ENCODE peak calls at places on chromosomes 12 and 14, in six cellular contexts. One of them, this sample, is unnamed.

GRCh38 chr14:79009286-79009685 is 839.1 kb downstream of the NRXN3 start:
- DNase-seq in LNCaP clone FGC: no peak
- DNase-seq in HT1080: no peak
- DNase-seq in NCI-H2081: no peak
- DNase-seq in MCF 10A: no peak
- DNase-seq in effector CD4-positive, alpha-beta T cell: no peak
- DNase-seq in this sample: no peak

GRCh38 chr12:77477907-77478533 is 352.7 kb upstream of the NAV3 start:
- DNase-seq in effector CD4-positive, alpha-beta T cell: no peak
- DNase-seq in NCI-H2081: no peak
- DNase-seq in LNCaP clone FGC: no peak
- DNase-seq in HT1080: no peak
- DNase-seq in MCF 10A: no peak
- DNase-seq in this sample: no peak

GRCh38 chr14:32588448-32589320 is 259.6 kb downstream of the AKAP6 start:
- DNase-seq in MCF 10A: peak
- DNase-seq in effector CD4-positive, alpha-beta T cell: no peak
- DNase-seq in LNCaP clone FGC: peak
- DNase-seq in HT1080: no peak
- DNase-seq in NCI-H2081: peak
- DNase-seq in this sample: peak

GRCh38 chr14:67426983-67427601 is 15.1 kb upstream of the PLEK2 start:
- DNase-seq in MCF 10A: peak
- DNase-seq in effector CD4-positive, alpha-beta T cell: peak
- DNase-seq in NCI-H2081: peak
- DNase-seq in LNCaP clone FGC: peak
- DNase-seq in HT1080: peak
- DNase-seq in this sample: peak

GRCh38 chr12:117968826-117969659 is at the start of gene KSR2:
- DNase-seq in effector CD4-positive, alpha-beta T cell: peak
- DNase-seq in LNCaP clone FGC: peak
- DNase-seq in MCF 10A: peak
- DNase-seq in HT1080: peak
- DNase-seq in NCI-H2081: peak
- DNase-seq in this sample: peak

GRCh38 chr14:100336618-100337530 is 13.7 kb downstream of the SLC25A47 start:
- DNase-seq in NCI-H2081: no peak
- DNase-seq in MCF 10A: no peak
- DNase-seq in LNCaP clone FGC: no peak
- DNase-seq in HT1080: no peak
- DNase-seq in effector CD4-positive, alpha-beta T cell: no peak
- DNase-seq in this sample: no peak

GRCh38 chr14:61345144-61345482 is 23.7 kb downstream of the PRKCH start:
- DNase-seq in NCI-H2081: no peak
- DNase-seq in LNCaP clone FGC: no peak
- DNase-seq in HT1080: no peak
- DNase-seq in effector CD4-positive, alpha-beta T cell: no peak
- DNase-seq in MCF 10A: no peak
- DNase-seq in this sample: no peak

GRCh38 chr12:1978078-1978477 is 26.2 kb downstream of the DCP1B start:
- DNase-seq in LNCaP clone FGC: no peak
- DNase-seq in effector CD4-positive, alpha-beta T cell: no peak
- DNase-seq in MCF 10A: no peak
- DNase-seq in HT1080: no peak
- DNase-seq in NCI-H2081: no peak
- DNase-seq in this sample: no peak

GRCh38 chr14:60356921-60357550 is 108.0 kb downstream of the PPM1A start:
- DNase-seq in HT1080: no peak
- DNase-seq in NCI-H2081: peak
- DNase-seq in effector CD4-positive, alpha-beta T cell: no peak
- DNase-seq in MCF 10A: no peak
- DNase-seq in LNCaP clone FGC: no peak
- DNase-seq in this sample: no peak

GRCh38 chr14:91354979-91355685 is 62.5 kb downstream of the CCDC88C start:
- DNase-seq in MCF 10A: no peak
- DNase-seq in HT1080: no peak
- DNase-seq in LNCaP clone FGC: no peak
- DNase-seq in effector CD4-positive, alpha-beta T cell: no peak
- DNase-seq in NCI-H2081: peak
- DNase-seq in this sample: no peak

GRCh38 chr12:56081393-56082347 is 1.7 kb downstream of the ERBB3 start:
- DNase-seq in HT1080: no peak
- DNase-seq in LNCaP clone FGC: no peak
- DNase-seq in MCF 10A: no peak
- DNase-seq in NCI-H2081: no peak
- DNase-seq in effector CD4-positive, alpha-beta T cell: no peak
- DNase-seq in this sample: no peak

GRCh38 chr12:76057316-76057715 is 25.7 kb upstream of the PHLDA1 start:
- DNase-seq in LNCaP clone FGC: no peak
- DNase-seq in effector CD4-positive, alpha-beta T cell: no peak
- DNase-seq in NCI-H2081: no peak
- DNase-seq in MCF 10A: no peak
- DNase-seq in HT1080: no peak
- DNase-seq in this sample: no peak

GRCh38 chr12:51863363-51863920 is 14.9 kb upstream of the FIGNL2 start:
- DNase-seq in NCI-H2081: no peak
- DNase-seq in effector CD4-positive, alpha-beta T cell: no peak
- DNase-seq in LNCaP clone FGC: no peak
- DNase-seq in HT1080: no peak
- DNase-seq in MCF 10A: no peak
- DNase-seq in this sample: no peak

GRCh38 chr12:126404293-126404851 is 1339.1 kb downstream of the AACS start:
- DNase-seq in MCF 10A: no peak
- DNase-seq in effector CD4-positive, alpha-beta T cell: no peak
- DNase-seq in LNCaP clone FGC: no peak
- DNase-seq in HT1080: peak
- DNase-seq in NCI-H2081: no peak
- DNase-seq in this sample: no peak

GRCh38 chr12:116990971-116991966 is 80.5 kb downstream of the FBXW8 start:
- DNase-seq in effector CD4-positive, alpha-beta T cell: no peak
- DNase-seq in NCI-H2081: no peak
- DNase-seq in LNCaP clone FGC: peak
- DNase-seq in HT1080: no peak
- DNase-seq in MCF 10A: no peak
- DNase-seq in this sample: no peak

GRCh38 chr14:65471038-65471878 is 58.7 kb downstream of the FUT8 start:
- DNase-seq in LNCaP clone FGC: no peak
- DNase-seq in HT1080: no peak
- DNase-seq in MCF 10A: no peak
- DNase-seq in effector CD4-positive, alpha-beta T cell: no peak
- DNase-seq in NCI-H2081: no peak
- DNase-seq in this sample: no peak

GRCh38 chr12:57864382-57864781 is 17.9 kb upstream of the CTDSP2 start:
- DNase-seq in NCI-H2081: no peak
- DNase-seq in MCF 10A: no peak
- DNase-seq in LNCaP clone FGC: no peak
- DNase-seq in HT1080: no peak
- DNase-seq in effector CD4-positive, alpha-beta T cell: no peak
- DNase-seq in this sample: no peak

GRCh38 chr14:61889914-61890351 is 127.7 kb downstream of the SNAPC1 start:
- DNase-seq in HT1080: no peak
- DNase-seq in NCI-H2081: no peak
- DNase-seq in MCF 10A: no peak
- DNase-seq in LNCaP clone FGC: no peak
- DNase-seq in effector CD4-positive, alpha-beta T cell: no peak
- DNase-seq in this sample: no peak

GRCh38 chr12:2165021-2165420 is 112.2 kb downstream of the CACNA1C start:
- DNase-seq in HT1080: no peak
- DNase-seq in effector CD4-positive, alpha-beta T cell: no peak
- DNase-seq in NCI-H2081: no peak
- DNase-seq in LNCaP clone FGC: no peak
- DNase-seq in MCF 10A: no peak
- DNase-seq in this sample: no peak

GRCh38 chr12:76249501-76249900 is 98.7 kb downstream of the BBS10 start:
- DNase-seq in NCI-H2081: no peak
- DNase-seq in HT1080: no peak
- DNase-seq in LNCaP clone FGC: no peak
- DNase-seq in MCF 10A: no peak
- DNase-seq in effector CD4-positive, alpha-beta T cell: no peak
- DNase-seq in this sample: no peak

GRCh38 chr12:115709410-115710065 is 568.0 kb downstream of the MED13L start:
- DNase-seq in effector CD4-positive, alpha-beta T cell: no peak
- DNase-seq in HT1080: no peak
- DNase-seq in LNCaP clone FGC: no peak
- DNase-seq in NCI-H2081: no peak
- DNase-seq in MCF 10A: no peak
- DNase-seq in this sample: no peak

GRCh38 chr12:110039085-110039807 is 9.1 kb downstream of the C12orf76 start:
- DNase-seq in HT1080: peak
- DNase-seq in MCF 10A: peak
- DNase-seq in NCI-H2081: no peak
- DNase-seq in effector CD4-positive, alpha-beta T cell: peak
- DNase-seq in LNCaP clone FGC: peak
- DNase-seq in this sample: peak

GRCh38 chr12:95173392-95174251 is 43.6 kb downstream of the FGD6 start:
- DNase-seq in effector CD4-positive, alpha-beta T cell: no peak
- DNase-seq in NCI-H2081: peak
- DNase-seq in MCF 10A: peak
- DNase-seq in LNCaP clone FGC: no peak
- DNase-seq in HT1080: no peak
- DNase-seq in this sample: no peak

GRCh38 chr12:77888611-77889010 is 57.9 kb downstream of the NAV3 start:
- DNase-seq in effector CD4-positive, alpha-beta T cell: no peak
- DNase-seq in MCF 10A: peak
- DNase-seq in HT1080: peak
- DNase-seq in NCI-H2081: no peak
- DNase-seq in LNCaP clone FGC: no peak
- DNase-seq in this sample: peak

GRCh38 chr12:2111816-2112215 is 59.0 kb downstream of the CACNA1C start:
- DNase-seq in LNCaP clone FGC: no peak
- DNase-seq in HT1080: no peak
- DNase-seq in NCI-H2081: no peak
- DNase-seq in MCF 10A: no peak
- DNase-seq in effector CD4-positive, alpha-beta T cell: no peak
- DNase-seq in this sample: no peak

GRCh38 chr12:69550951-69551350 is 34.3 kb upstream of the CCT2 start:
- DNase-seq in HT1080: no peak
- DNase-seq in LNCaP clone FGC: no peak
- DNase-seq in MCF 10A: no peak
- DNase-seq in NCI-H2081: no peak
- DNase-seq in effector CD4-positive, alpha-beta T cell: no peak
- DNase-seq in this sample: no peak

This sample was measured in RKO.